ENCODE peak calls at places on chromosomes 6 and 20, in nine cellular contexts. M is PC-3, V is GM23338, P is PC-9, U is SK-N-SH, T is HCT116, H is Karpas-422, W is MM.1S, F is OCI-LY7. I is an unnamed sample.

GRCh38 chr6:123550052-123550617 is 86.6 kb downstream of the TRDN start:
- DNase-seq in M (no peak), V (no peak), P (no peak), U (no peak), T (no peak), H (no peak), W (no peak), F (no peak), I (no peak)

GRCh38 chr6:129252377-129253071 is 369.6 kb downstream of the LAMA2 start:
- DNase-seq in M (peak; percentile 32), V (no peak), P (no peak), U (no peak), T (no peak), H (no peak), W (no peak), F (no peak), I (no peak)

GRCh38 chr6:9761220-9761619 is 653.7 kb downstream of the TFAP2A start:
- DNase-seq in M (peak; percentile 6), V (no peak), P (no peak), U (no peak), T (no peak), H (no peak), W (no peak), F (no peak), I (no peak)

GRCh38 chr6:140572129-140572528 is 1197.7 kb upstream of the CITED2 start:
- DNase-seq in M (peak; percentile 86), V (no peak), P (no peak), U (no peak), T (no peak), H (no peak), W (no peak), F (no peak), I (peak; percentile 94)

GRCh38 chr20:40646321-40647212 is 42.5 kb downstream of the MAFB start:
- DNase-seq in M (no peak), V (peak; percentile 16), P (no peak), U (no peak), T (no peak), H (no peak), W (no peak), F (no peak), I (no peak)

GRCh38 chr6:31834367-31834703 is 6.8 kb downstream of the HSPA1B start:
- DNase-seq in M (peak; percentile 85), V (peak; percentile 94), P (peak; percentile 80), U (peak; percentile 95), T (peak; percentile 77), H (peak; percentile 93), W (peak; percentile 90), F (peak; percentile 91), I (peak; percentile 95)

GRCh38 chr6:27753668-27754407 is 158.4 kb downstream of the OR2B2 start:
- DNase-seq in M (peak; percentile 92), V (peak; percentile 94), P (peak; percentile 81), U (peak; percentile 87), T (peak; percentile 90), H (peak; percentile 91), W (peak; percentile 79), F (peak; percentile 87), I (peak; percentile 89)

GRCh38 chr20:10065154-10065833 is 30.5 kb downstream of the ANKEF1 start:
- DNase-seq in M (peak; percentile 40), V (no peak), P (no peak), U (no peak), T (no peak), H (no peak), W (no peak), F (no peak), I (peak; percentile 12)

GRCh38 chr6:37020426-37021211 is 15.2 kb downstream of the FGD2 start:
- DNase-seq in M (peak; percentile 18), V (peak; percentile 83), P (no peak), U (no peak), T (no peak), H (no peak), W (no peak), F (no peak), I (no peak)

GRCh38 chr6:157974341-157974894 is 7.2 kb upstream of the SYNJ2 start:
- DNase-seq in M (peak; percentile 36), V (no peak), P (no peak), U (no peak), T (no peak), H (no peak), W (no peak), F (no peak), I (peak; percentile 39)

GRCh38 chr20:7656662-7657061 is 283.6 kb downstream of the HAO1 start:
- DNase-seq in M (no peak), V (peak; percentile 27), P (no peak), U (no peak), T (no peak), H (no peak), W (no peak), F (no peak), I (no peak)

GRCh38 chr20:50054626-50055511 is 58.1 kb downstream of the UBE2V1 start:
- DNase-seq in M (no peak), V (no peak), P (no peak), U (peak; percentile 93), T (no peak), H (no peak), W (no peak), F (no peak), I (peak; percentile 78)

GRCh38 chr6:35014786-35015185 is 125.7 kb downstream of the ANKS1A start:
- DNase-seq in M (peak; percentile 82), V (no peak), P (no peak), U (no peak), T (peak; percentile 6), H (no peak), W (no peak), F (no peak), I (peak; percentile 84)

GRCh38 chr6:125827788-125828313 is 37.1 kb downstream of the NCOA7 start:
- DNase-seq in M (no peak), V (no peak), P (no peak), U (no peak), T (no peak), H (no peak), W (no peak), F (no peak), I (no peak)

GRCh38 chr6:100347901-100348550 is 116.7 kb downstream of the SIM1 start:
- DNase-seq in M (peak; percentile 46), V (no peak), P (no peak), U (no peak), T (no peak), H (peak; percentile 16), W (peak; percentile 53), F (no peak), I (peak; percentile 81)

GRCh38 chr6:44653761-44654218 is 266.3 kb downstream of the CDC5L start:
- DNase-seq in M (no peak), V (no peak), P (no peak), U (no peak), T (no peak), H (no peak), W (no peak), F (no peak), I (no peak)

GRCh38 chr20:17513956-17514355 is 17.2 kb downstream of the BFSP1 start:
- DNase-seq in M (no peak), V (no peak), P (no peak), U (no peak), T (no peak), H (no peak), W (no peak), F (no peak), I (no peak)
- H3K9me2 ChIP-seq in M (no peaks in the 10 kb centered on the region), V (no peaks in the 10 kb centered on the region), P (no peaks in the 10 kb centered on the region), U (no peaks in the 10 kb centered on the region), T (no peaks in the 10 kb centered on the region), H (no peaks in the 10 kb centered on the region), W (no peaks in the 10 kb centered on the region), F (no peaks in the 10 kb centered on the region), I (no peaks in the 10 kb centered on the region)

DNA sequence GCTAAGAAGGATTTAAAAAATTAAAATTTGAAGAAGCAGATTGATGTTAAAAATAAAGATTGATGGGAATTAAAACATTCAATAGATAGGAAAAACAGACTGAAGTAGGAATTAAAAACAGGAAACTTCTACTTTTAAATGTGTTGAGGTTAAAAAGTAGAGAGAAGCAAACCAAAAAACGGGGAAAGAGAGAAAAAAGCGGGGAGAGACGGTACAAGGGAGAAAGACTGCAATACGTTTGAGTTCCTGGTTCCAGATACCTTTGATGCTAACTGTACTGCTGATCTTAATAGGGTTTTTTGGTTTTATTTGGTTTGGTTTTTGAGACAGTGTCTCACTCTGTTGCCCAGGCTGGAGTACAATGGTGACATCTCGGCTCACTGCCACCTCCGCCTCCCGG is 27.0 kb downstream of the LOC128125822 start:
- DNase-seq in M (no peak), V (no peak), P (no peak), U (no peak), T (no peak), H (no peak), W (no peak), F (no peak), I (no peak)
- H3K4me3 ChIP-seq in M (no peak overlapping the region), V (peak overlapping the region; percentile 61), P (no peak overlapping the region), U (no peak overlapping the region), T (no peak overlapping the region), H (peak overlapping the region; percentile 71), W (peak overlapping the region; percentile 70), F (no peak overlapping the region), I (no peak overlapping the region)

DNA sequence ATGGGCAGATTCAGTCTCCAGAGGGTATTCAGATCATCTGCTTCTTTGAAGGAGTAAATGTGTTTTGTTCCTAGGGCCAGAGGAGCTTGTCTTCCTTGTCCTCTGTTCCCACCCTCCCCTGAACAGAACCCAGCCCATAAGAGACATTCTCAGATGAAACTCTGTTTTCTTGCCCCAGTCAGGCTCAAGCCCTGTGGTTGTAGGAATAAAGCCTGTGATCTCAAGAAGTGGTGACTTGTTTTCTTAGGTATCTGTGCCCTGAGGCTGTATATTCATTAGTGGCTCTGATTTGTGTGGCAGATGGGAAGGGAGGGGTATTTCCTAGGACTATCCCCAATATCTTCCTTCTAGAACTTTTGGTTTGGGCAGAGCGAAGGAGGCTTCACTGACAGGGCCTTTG is 27.9 kb downstream of the GSS start:
- DNase-seq in M (peak; percentile 70), V (no peak), P (peak; percentile 39), U (no peak), T (no peak), H (no peak), W (no peak), F (no peak), I (peak; percentile 73)
- H3K9me2 ChIP-seq in M (no peaks in the 10 kb centered on the region), V (no peaks in the 10 kb centered on the region), P (no peaks in the 10 kb centered on the region), U (no peaks in the 10 kb centered on the region), T (no peaks in the 10 kb centered on the region), H (no peaks in the 10 kb centered on the region), W (no peaks in the 10 kb centered on the region), F (no peaks in the 10 kb centered on the region), I (no peaks in the 10 kb centered on the region)

GRCh38 chr20:36308318-36308710 is 2.2 kb downstream of the DLGAP4 start:
- DNase-seq in M (no peak), V (no peak), P (no peak), U (no peak), T (no peak), H (no peak), W (no peak), F (no peak), I (no peak)

GRCh38 chr20:36307412-36308317 is 1.5 kb downstream of the DLGAP4 start:
- DNase-seq in M (no peak), V (peak; percentile 38), P (no peak), U (peak; percentile 53), T (no peak), H (no peak), W (no peak), F (no peak), I (no peak)

GRCh38 chr20:36305602-36306556 is at the start of gene DLGAP4:
- DNase-seq in M (no peak), V (peak; percentile 72), P (no peak), U (peak; percentile 91), T (no peak), H (no peak), W (no peak), F (no peak), I (no peak)

GRCh38 chr20:36304786-36305495 is 1.2 kb upstream of the DLGAP4 start:
- DNase-seq in M (no peak), V (no peak), P (no peak), U (no peak), T (no peak), H (no peak), W (no peak), F (no peak), I (no peak)

GRCh38 chr20:36306557-36307411 is 645 bp downstream of the DLGAP4 start:
- DNase-seq in M (no peak), V (peak; percentile 45), P (no peak), U (peak; percentile 76), T (no peak), H (no peak), W (no peak), F (no peak), I (no peak)
- H3K4me3 ChIP-seq in M (no peak overlapping the region), V (peak overlapping the region; percentile 89), P (no peak overlapping the region), U (peak overlapping the region; percentile 53), T (no peak overlapping the region), H (no peak overlapping the region), W (peak overlapping the region; percentile 21), F (no peak overlapping the region), I (no peak overlapping the region)

I was measured in GM23248.